ENCODE peak calls at places on chromosomes 4 and X, in seven cellular contexts. One of them, this sample, is unnamed.
A peak's percentile ranks its signal among the peaks of the same experiment; 100 is the strongest.

GRCh38 chrX:24553016-24553415 is 87.9 kb downstream of the PDK3 start:
- DNase-seq in heart left ventricle: no peak
- DNase-seq in heart right ventricle: no peak
- DNase-seq in ascending aorta: no peak
- DNase-seq in lower leg skin: no peak
- DNase-seq in cardiac fibroblast: peak; percentile 2
- DNase-seq in left lung: no peak
- DNase-seq in this sample: no peak

GRCh38 chr4:70197842-70198241 is 2.3 kb downstream of the ODAM start:
- DNase-seq in heart left ventricle: no peak
- DNase-seq in heart right ventricle: no peak
- DNase-seq in ascending aorta: no peak
- DNase-seq in lower leg skin: no peak
- DNase-seq in cardiac fibroblast: no peak
- DNase-seq in left lung: peak; percentile 32
- DNase-seq in this sample: no peak

GRCh38 chr4:127856485-127857447 is 23.9 kb upstream of the PLK4 start:
- DNase-seq in heart left ventricle: no peak
- DNase-seq in heart right ventricle: no peak
- DNase-seq in ascending aorta: no peak
- DNase-seq in lower leg skin: no peak
- DNase-seq in cardiac fibroblast: peak; percentile 93
- DNase-seq in left lung: no peak
- DNase-seq in this sample: no peak

GRCh38 chr4:42560465-42560864 is 96.4 kb downstream of the ATP8A1 start:
- DNase-seq in heart left ventricle: no peak
- DNase-seq in heart right ventricle: no peak
- DNase-seq in ascending aorta: no peak
- DNase-seq in lower leg skin: no peak
- DNase-seq in cardiac fibroblast: no peak
- DNase-seq in left lung: no peak
- DNase-seq in this sample: no peak

GRCh38 chr4:151276787-151277557 is at the start of gene PRSS48:
- DNase-seq in heart left ventricle: peak; percentile 75
- DNase-seq in heart right ventricle: peak; percentile 72
- DNase-seq in ascending aorta: no peak
- DNase-seq in lower leg skin: no peak
- DNase-seq in cardiac fibroblast: peak; percentile 67
- DNase-seq in left lung: peak; percentile 82
- DNase-seq in this sample: no peak

GRCh38 chr4:75742451-75742850 is 18.1 kb downstream of the USO1 start:
- DNase-seq in heart left ventricle: no peak
- DNase-seq in heart right ventricle: no peak
- DNase-seq in ascending aorta: no peak
- DNase-seq in lower leg skin: no peak
- DNase-seq in cardiac fibroblast: no peak
- DNase-seq in left lung: no peak
- DNase-seq in this sample: no peak

GRCh38 chrX:11089802-11090201 is 21.3 kb upstream of the HCCS start:
- DNase-seq in heart left ventricle: no peak
- DNase-seq in heart right ventricle: no peak
- DNase-seq in ascending aorta: no peak
- DNase-seq in lower leg skin: no peak
- DNase-seq in cardiac fibroblast: no peak
- DNase-seq in left lung: no peak
- DNase-seq in this sample: no peak

GRCh38 chr4:139656614-139657486 is 8.8 kb upstream of the MGST2 start:
- DNase-seq in heart left ventricle: no peak
- DNase-seq in heart right ventricle: peak; percentile 41
- DNase-seq in ascending aorta: no peak
- DNase-seq in lower leg skin: peak; percentile 49
- DNase-seq in cardiac fibroblast: peak; percentile 85
- DNase-seq in left lung: no peak
- DNase-seq in this sample: no peak

GRCh38 chr4:8571702-8572685 is 8.2 kb upstream of the GPR78 start:
- DNase-seq in heart left ventricle: peak; percentile 28
- DNase-seq in heart right ventricle: no peak
- DNase-seq in ascending aorta: no peak
- DNase-seq in lower leg skin: no peak
- DNase-seq in cardiac fibroblast: no peak
- DNase-seq in left lung: peak; percentile 44
- DNase-seq in this sample: no peak

GRCh38 chr4:137274404-137274803 is 257.9 kb downstream of the PCDH18 start:
- DNase-seq in heart left ventricle: no peak
- DNase-seq in heart right ventricle: no peak
- DNase-seq in ascending aorta: no peak
- DNase-seq in lower leg skin: no peak
- DNase-seq in cardiac fibroblast: peak; percentile 31
- DNase-seq in left lung: no peak
- DNase-seq in this sample: no peak

GRCh38 chr4:99395595-99396364 is 39.4 kb downstream of the ADH7 start:
- DNase-seq in heart left ventricle: no peak
- DNase-seq in heart right ventricle: no peak
- DNase-seq in ascending aorta: no peak
- DNase-seq in lower leg skin: no peak
- DNase-seq in cardiac fibroblast: peak; percentile 53
- DNase-seq in left lung: no peak
- DNase-seq in this sample: no peak

GRCh38 chr4:185137233-185137925 is 5.7 kb upstream of the SLC25A4 start:
- DNase-seq in heart left ventricle: no peak
- DNase-seq in heart right ventricle: peak; percentile 38
- DNase-seq in ascending aorta: no peak
- DNase-seq in lower leg skin: no peak
- DNase-seq in cardiac fibroblast: no peak
- DNase-seq in left lung: no peak
- DNase-seq in this sample: no peak

GRCh38 chrX:78119521-78120227 is 15.6 kb downstream of the PGK1 start:
- DNase-seq in heart left ventricle: no peak
- DNase-seq in heart right ventricle: no peak
- DNase-seq in ascending aorta: no peak
- DNase-seq in lower leg skin: no peak
- DNase-seq in cardiac fibroblast: no peak
- DNase-seq in left lung: no peak
- DNase-seq in this sample: no peak

DNA sequence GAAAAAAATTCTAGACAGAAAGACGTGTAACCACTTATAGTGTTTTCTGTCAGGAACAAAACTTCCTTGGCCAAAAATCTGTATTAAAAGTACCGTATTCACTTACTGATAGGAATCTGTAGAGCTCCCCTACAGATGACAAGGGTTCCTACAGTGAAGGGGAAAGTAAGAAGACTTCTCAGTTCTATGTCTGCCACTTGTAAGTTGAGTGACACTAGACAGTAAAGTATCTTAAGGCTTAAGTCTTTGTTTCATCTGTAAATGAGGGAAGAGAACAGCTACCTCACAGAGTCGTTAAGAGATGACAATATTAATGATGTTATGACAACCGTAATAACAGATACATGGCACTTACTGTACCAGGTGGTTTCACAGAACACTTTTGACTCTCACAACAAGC is 3.3 kb downstream of the COQ2 start:
- DNase-seq in heart left ventricle: no peak
- DNase-seq in heart right ventricle: no peak
- DNase-seq in ascending aorta: no peak
- DNase-seq in lower leg skin: no peak
- DNase-seq in cardiac fibroblast: no peak
- DNase-seq in left lung: no peak
- DNase-seq in this sample: no peak
- TF ChIP-seq CTCF in heart left ventricle: no peak
- TF ChIP-seq CTCF in heart right ventricle: no peak
- TF ChIP-seq CTCF in ascending aorta: no peak
- TF ChIP-seq CTCF in lower leg skin: no peak
- TF ChIP-seq CTCF in cardiac fibroblast: no peak
- TF ChIP-seq CTCF in left lung: no peak
- TF ChIP-seq CTCF in this sample: no peak

DNA sequence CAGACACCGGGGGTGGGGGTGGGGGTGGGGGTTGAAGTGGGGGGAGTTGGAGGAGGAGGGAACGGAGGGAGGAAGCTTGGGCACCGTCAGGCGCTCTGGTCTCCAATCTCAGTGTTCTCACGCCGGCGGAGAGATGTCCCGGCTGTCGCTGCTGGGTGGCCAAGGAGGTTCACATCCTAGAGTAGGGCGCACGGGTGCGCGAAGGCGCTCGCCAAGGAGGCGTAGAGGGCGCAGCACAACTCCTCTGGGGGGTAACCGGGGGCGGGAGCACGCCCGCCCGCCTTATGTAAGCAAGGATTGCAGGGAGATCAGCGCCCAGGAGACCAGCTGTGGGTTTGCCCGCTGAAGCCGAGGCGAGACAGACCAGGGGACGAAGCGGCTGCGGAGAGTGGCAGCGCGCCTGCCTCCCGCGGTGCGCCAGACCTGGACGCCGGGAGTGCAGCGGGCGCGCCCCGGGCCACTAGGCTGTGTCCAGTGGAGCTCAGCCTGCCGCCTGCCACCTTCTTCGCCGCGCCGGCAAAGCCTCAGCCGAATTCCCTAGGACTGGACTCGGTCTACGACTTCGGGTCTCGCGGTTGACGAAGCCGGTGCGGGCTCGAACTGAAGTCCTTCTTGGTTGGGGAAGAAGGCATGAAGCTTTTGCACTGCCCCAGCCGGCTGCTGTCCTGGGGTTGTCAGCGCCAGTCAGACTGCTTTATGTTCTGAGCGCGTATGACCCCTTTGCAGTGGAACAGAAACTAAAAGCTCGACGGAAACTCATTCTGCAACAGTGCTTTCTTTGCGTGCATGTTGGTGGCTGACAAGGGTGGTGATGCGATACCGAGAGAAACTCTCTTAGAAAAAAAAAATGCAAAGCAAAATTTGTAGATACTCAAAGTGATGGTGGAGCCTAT is 719 bp upstream of the UNC5C start:
- DNase-seq in heart left ventricle: peak; percentile 80
- DNase-seq in heart right ventricle: peak; percentile 75
- DNase-seq in ascending aorta: no peak
- DNase-seq in lower leg skin: no peak
- DNase-seq in cardiac fibroblast: peak; percentile 72
- DNase-seq in left lung: peak; percentile 81
- DNase-seq in this sample: no peak
- H3K4me3 ChIP-seq in heart left ventricle: peak overlapping the region; percentile 63
- H3K4me3 ChIP-seq in heart right ventricle: peak overlapping the region; percentile 72
- H3K4me3 ChIP-seq in ascending aorta: peak overlapping the region; percentile 74
- H3K4me3 ChIP-seq in lower leg skin: peak overlapping the region; percentile 18
- H3K4me3 ChIP-seq in cardiac fibroblast: peak overlapping the region; percentile 77
- H3K4me3 ChIP-seq in left lung: peak overlapping the region; percentile 43
- H3K4me3 ChIP-seq in this sample: peak overlapping the region; percentile 87

DNA sequence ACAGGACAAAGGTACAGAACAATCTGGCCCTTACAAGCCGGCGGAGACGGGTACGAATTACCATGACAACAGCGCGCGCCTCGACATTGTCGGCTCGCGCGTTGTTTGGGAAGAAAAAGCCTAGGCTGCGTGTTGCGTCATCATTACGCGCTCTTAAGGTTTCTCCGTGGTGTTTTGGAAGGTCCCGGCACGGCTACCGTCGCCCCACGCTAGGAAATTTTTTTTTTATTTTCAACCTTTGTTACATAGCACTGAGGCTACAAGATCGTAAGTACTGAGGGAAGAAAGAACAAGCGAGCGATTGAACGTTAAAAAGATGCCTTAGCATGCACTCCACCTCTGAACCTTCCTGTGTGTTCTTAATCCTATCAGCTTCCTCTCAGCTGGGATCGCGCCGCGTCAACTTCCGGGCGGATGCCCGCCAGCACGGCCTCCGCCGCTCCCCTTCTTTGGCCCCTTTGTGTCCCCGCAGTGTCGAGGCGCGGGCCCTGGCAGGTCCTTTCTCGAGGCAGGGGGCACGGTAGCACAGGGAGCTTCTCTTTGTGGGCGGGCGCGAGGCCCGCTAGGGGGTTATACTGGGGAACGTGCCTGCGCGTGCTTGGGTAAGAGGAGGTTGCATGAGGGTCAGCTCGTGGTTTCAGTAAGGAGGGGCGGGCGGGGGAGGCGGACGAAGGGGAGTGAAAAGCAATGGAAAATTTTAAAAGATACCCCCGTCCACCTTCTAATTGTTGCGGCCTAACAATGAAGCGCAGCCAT is at the start of gene SMARCAD1:
- DNase-seq in heart left ventricle: peak; percentile 90
- DNase-seq in heart right ventricle: peak; percentile 83
- DNase-seq in ascending aorta: peak; percentile 49
- DNase-seq in lower leg skin: peak; percentile 91
- DNase-seq in cardiac fibroblast: peak; percentile 99
- DNase-seq in left lung: peak; percentile 92
- DNase-seq in this sample: peak; percentile 78
- TF ChIP-seq CTCF in heart left ventricle: no peak
- TF ChIP-seq CTCF in heart right ventricle: no peak
- TF ChIP-seq CTCF in ascending aorta: no peak
- TF ChIP-seq CTCF in lower leg skin: no peak
- TF ChIP-seq CTCF in cardiac fibroblast: no peak
- TF ChIP-seq CTCF in left lung: no peak
- TF ChIP-seq CTCF in this sample: no peak

DNA sequence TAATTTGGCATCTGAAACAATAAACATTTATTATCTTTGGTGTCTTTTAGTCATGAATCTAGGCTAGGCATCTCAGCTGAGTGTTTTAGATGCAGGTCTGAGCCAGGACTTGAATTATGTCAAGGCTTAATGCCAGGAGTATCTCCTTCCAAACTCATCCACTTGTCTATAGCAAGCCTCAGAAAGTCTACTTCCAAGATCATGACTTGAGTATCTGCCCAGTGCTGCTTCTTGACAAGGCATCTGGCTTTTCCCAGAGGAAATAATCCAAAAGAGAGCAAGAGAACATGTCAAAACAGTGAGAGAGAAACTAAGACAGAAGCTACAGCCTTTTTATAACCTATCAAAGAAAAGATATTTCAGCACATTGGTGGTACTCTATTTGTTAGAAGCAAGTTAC is 1052.0 kb upstream of the PCDH10 start:
- DNase-seq in heart left ventricle: no peak
- DNase-seq in heart right ventricle: no peak
- DNase-seq in ascending aorta: no peak
- DNase-seq in lower leg skin: no peak
- DNase-seq in cardiac fibroblast: no peak
- DNase-seq in left lung: no peak
- DNase-seq in this sample: no peak
- H3K4me3 ChIP-seq in heart left ventricle: no peak overlapping the region
- H3K4me3 ChIP-seq in heart right ventricle: no peak overlapping the region
- H3K4me3 ChIP-seq in ascending aorta: no peak overlapping the region
- H3K4me3 ChIP-seq in lower leg skin: no peak overlapping the region
- H3K4me3 ChIP-seq in cardiac fibroblast: no peak overlapping the region
- H3K4me3 ChIP-seq in left lung: no peak overlapping the region
- H3K4me3 ChIP-seq in this sample: no peak overlapping the region

GRCh38 chr4:15297344-15297743 is 130.5 kb upstream of the C1QTNF7 start:
- DNase-seq in heart left ventricle: no peak
- DNase-seq in heart right ventricle: no peak
- DNase-seq in ascending aorta: no peak
- DNase-seq in lower leg skin: no peak
- DNase-seq in cardiac fibroblast: no peak
- DNase-seq in left lung: no peak
- DNase-seq in this sample: no peak
- TF ChIP-seq CTCF in heart left ventricle: no peak
- TF ChIP-seq CTCF in heart right ventricle: no peak
- TF ChIP-seq CTCF in ascending aorta: no peak
- TF ChIP-seq CTCF in lower leg skin: no peak
- TF ChIP-seq CTCF in cardiac fibroblast: no peak
- TF ChIP-seq CTCF in left lung: no peak
- TF ChIP-seq CTCF in this sample: no peak

This sample was measured in thoracic aorta.